ENCODE peak calls at places on chromosome 16, in ten cellular contexts. One of them, this sample, is unnamed.

GRCh38 chr16:85913688-85914422 is 14.9 kb downstream of the IRF8 start:
- DNase-seq in activated T-helper 9 cell treated with anti-CD3 and anti-CD28 coated beads, Interleukin-2, amount 50 U/mL, for 16 hours: no peak
- DNase-seq in activated T-cell treated with anti-CD3 and anti-CD28 coated beads for 1 hour: no peak
- DNase-seq in right lobe of liver: no peak
- DNase-seq in hepatocyte: no peak
- DNase-seq in NCI-H1694 treated with DMSO at 0.1 percent for 48 hours: no peak
- DNase-seq in NCI-H1048: no peak
- DNase-seq in mucosa of gallbladder: no peak
- DNase-seq in stimulated activated CD8-positive, alpha-beta memory T cell treated with anti-CD3 and anti-CD28 coated beads, Interleukin-7, amount 100 ng/mL, for 1 hour: no peak
- DNase-seq in EH: no peak
- DNase-seq in this sample: peak

GRCh38 chr16:11138026-11138768 is 117.8 kb downstream of the SOCS1 start:
- DNase-seq in activated T-helper 9 cell treated with anti-CD3 and anti-CD28 coated beads, Interleukin-2, amount 50 U/mL, for 16 hours: no peak
- DNase-seq in activated T-cell treated with anti-CD3 and anti-CD28 coated beads for 1 hour: no peak
- DNase-seq in right lobe of liver: no peak
- DNase-seq in hepatocyte: no peak
- DNase-seq in NCI-H1694 treated with DMSO at 0.1 percent for 48 hours: no peak
- DNase-seq in NCI-H1048: no peak
- DNase-seq in mucosa of gallbladder: no peak
- DNase-seq in stimulated activated CD8-positive, alpha-beta memory T cell treated with anti-CD3 and anti-CD28 coated beads, Interleukin-7, amount 100 ng/mL, for 1 hour: no peak
- DNase-seq in EH: no peak
- DNase-seq in this sample: no peak

GRCh38 chr16:35574011-35574410 is 2114.6 kb downstream of the TP53TG3F start:
- DNase-seq in activated T-helper 9 cell treated with anti-CD3 and anti-CD28 coated beads, Interleukin-2, amount 50 U/mL, for 16 hours: no peak
- DNase-seq in activated T-cell treated with anti-CD3 and anti-CD28 coated beads for 1 hour: no peak
- DNase-seq in right lobe of liver: no peak
- DNase-seq in hepatocyte: no peak
- DNase-seq in NCI-H1694 treated with DMSO at 0.1 percent for 48 hours: no peak
- DNase-seq in NCI-H1048: no peak
- DNase-seq in mucosa of gallbladder: no peak
- DNase-seq in stimulated activated CD8-positive, alpha-beta memory T cell treated with anti-CD3 and anti-CD28 coated beads, Interleukin-7, amount 100 ng/mL, for 1 hour: no peak
- DNase-seq in EH: no peak
- DNase-seq in this sample: no peak

GRCh38 chr16:10598157-10598556 is 17.8 kb upstream of the EMP2 start:
- DNase-seq in activated T-helper 9 cell treated with anti-CD3 and anti-CD28 coated beads, Interleukin-2, amount 50 U/mL, for 16 hours: no peak
- DNase-seq in activated T-cell treated with anti-CD3 and anti-CD28 coated beads for 1 hour: no peak
- DNase-seq in right lobe of liver: no peak
- DNase-seq in hepatocyte: no peak
- DNase-seq in NCI-H1694 treated with DMSO at 0.1 percent for 48 hours: no peak
- DNase-seq in NCI-H1048: no peak
- DNase-seq in mucosa of gallbladder: peak
- DNase-seq in stimulated activated CD8-positive, alpha-beta memory T cell treated with anti-CD3 and anti-CD28 coated beads, Interleukin-7, amount 100 ng/mL, for 1 hour: no peak
- DNase-seq in EH: no peak
- DNase-seq in this sample: no peak

GRCh38 chr16:24174977-24175376 is 81.2 kb upstream of the CACNG3 start:
- DNase-seq in activated T-helper 9 cell treated with anti-CD3 and anti-CD28 coated beads, Interleukin-2, amount 50 U/mL, for 16 hours: no peak
- DNase-seq in activated T-cell treated with anti-CD3 and anti-CD28 coated beads for 1 hour: no peak
- DNase-seq in right lobe of liver: no peak
- DNase-seq in hepatocyte: no peak
- DNase-seq in NCI-H1694 treated with DMSO at 0.1 percent for 48 hours: no peak
- DNase-seq in NCI-H1048: no peak
- DNase-seq in mucosa of gallbladder: no peak
- DNase-seq in stimulated activated CD8-positive, alpha-beta memory T cell treated with anti-CD3 and anti-CD28 coated beads, Interleukin-7, amount 100 ng/mL, for 1 hour: no peak
- DNase-seq in EH: no peak
- DNase-seq in this sample: no peak

GRCh38 chr16:49596119-49596518 is 222.5 kb downstream of the C16orf78 start:
- DNase-seq in activated T-helper 9 cell treated with anti-CD3 and anti-CD28 coated beads, Interleukin-2, amount 50 U/mL, for 16 hours: no peak
- DNase-seq in activated T-cell treated with anti-CD3 and anti-CD28 coated beads for 1 hour: no peak
- DNase-seq in right lobe of liver: peak
- DNase-seq in hepatocyte: peak
- DNase-seq in NCI-H1694 treated with DMSO at 0.1 percent for 48 hours: no peak
- DNase-seq in NCI-H1048: no peak
- DNase-seq in mucosa of gallbladder: no peak
- DNase-seq in stimulated activated CD8-positive, alpha-beta memory T cell treated with anti-CD3 and anti-CD28 coated beads, Interleukin-7, amount 100 ng/mL, for 1 hour: no peak
- DNase-seq in EH: no peak
- DNase-seq in this sample: no peak

GRCh38 chr16:87678618-87679017 is 76.3 kb downstream of the JPH3 start:
- DNase-seq in activated T-helper 9 cell treated with anti-CD3 and anti-CD28 coated beads, Interleukin-2, amount 50 U/mL, for 16 hours: no peak
- DNase-seq in activated T-cell treated with anti-CD3 and anti-CD28 coated beads for 1 hour: no peak
- DNase-seq in right lobe of liver: no peak
- DNase-seq in hepatocyte: no peak
- DNase-seq in NCI-H1694 treated with DMSO at 0.1 percent for 48 hours: no peak
- DNase-seq in NCI-H1048: no peak
- DNase-seq in mucosa of gallbladder: no peak
- DNase-seq in stimulated activated CD8-positive, alpha-beta memory T cell treated with anti-CD3 and anti-CD28 coated beads, Interleukin-7, amount 100 ng/mL, for 1 hour: no peak
- DNase-seq in EH: no peak
- DNase-seq in this sample: no peak

GRCh38 chr16:89890886-89891657 is 17.7 kb downstream of the TCF25 start:
- DNase-seq in activated T-helper 9 cell treated with anti-CD3 and anti-CD28 coated beads, Interleukin-2, amount 50 U/mL, for 16 hours: no peak
- DNase-seq in activated T-cell treated with anti-CD3 and anti-CD28 coated beads for 1 hour: no peak
- DNase-seq in right lobe of liver: no peak
- DNase-seq in hepatocyte: no peak
- DNase-seq in NCI-H1694 treated with DMSO at 0.1 percent for 48 hours: no peak
- DNase-seq in NCI-H1048: no peak
- DNase-seq in mucosa of gallbladder: no peak
- DNase-seq in stimulated activated CD8-positive, alpha-beta memory T cell treated with anti-CD3 and anti-CD28 coated beads, Interleukin-7, amount 100 ng/mL, for 1 hour: no peak
- DNase-seq in EH: no peak
- DNase-seq in this sample: peak

GRCh38 chr16:18800674-18801196 is 614 bp downstream of the ARL6IP1 start:
- DNase-seq in activated T-helper 9 cell treated with anti-CD3 and anti-CD28 coated beads, Interleukin-2, amount 50 U/mL, for 16 hours: no peak
- DNase-seq in activated T-cell treated with anti-CD3 and anti-CD28 coated beads for 1 hour: no peak
- DNase-seq in right lobe of liver: no peak
- DNase-seq in hepatocyte: peak
- DNase-seq in NCI-H1694 treated with DMSO at 0.1 percent for 48 hours: no peak
- DNase-seq in NCI-H1048: no peak
- DNase-seq in mucosa of gallbladder: no peak
- DNase-seq in stimulated activated CD8-positive, alpha-beta memory T cell treated with anti-CD3 and anti-CD28 coated beads, Interleukin-7, amount 100 ng/mL, for 1 hour: no peak
- DNase-seq in EH: peak
- DNase-seq in this sample: no peak

GRCh38 chr16:57380671-57381462 is 8.6 kb downstream of the CX3CL1 start:
- DNase-seq in activated T-helper 9 cell treated with anti-CD3 and anti-CD28 coated beads, Interleukin-2, amount 50 U/mL, for 16 hours: no peak
- DNase-seq in activated T-cell treated with anti-CD3 and anti-CD28 coated beads for 1 hour: no peak
- DNase-seq in right lobe of liver: peak
- DNase-seq in hepatocyte: no peak
- DNase-seq in NCI-H1694 treated with DMSO at 0.1 percent for 48 hours: no peak
- DNase-seq in NCI-H1048: no peak
- DNase-seq in mucosa of gallbladder: peak
- DNase-seq in stimulated activated CD8-positive, alpha-beta memory T cell treated with anti-CD3 and anti-CD28 coated beads, Interleukin-7, amount 100 ng/mL, for 1 hour: no peak
- DNase-seq in EH: peak
- DNase-seq in this sample: no peak

GRCh38 chr16:64459821-64460220 is 662.0 kb downstream of the CDH11 start:
- DNase-seq in activated T-helper 9 cell treated with anti-CD3 and anti-CD28 coated beads, Interleukin-2, amount 50 U/mL, for 16 hours: no peak
- DNase-seq in activated T-cell treated with anti-CD3 and anti-CD28 coated beads for 1 hour: no peak
- DNase-seq in right lobe of liver: no peak
- DNase-seq in hepatocyte: peak
- DNase-seq in NCI-H1694 treated with DMSO at 0.1 percent for 48 hours: no peak
- DNase-seq in NCI-H1048: no peak
- DNase-seq in mucosa of gallbladder: no peak
- DNase-seq in stimulated activated CD8-positive, alpha-beta memory T cell treated with anti-CD3 and anti-CD28 coated beads, Interleukin-7, amount 100 ng/mL, for 1 hour: no peak
- DNase-seq in EH: peak
- DNase-seq in this sample: no peak

GRCh38 chr16:2040031-2040430 is 7.6 kb downstream of the NTHL1 start:
- DNase-seq in activated T-helper 9 cell treated with anti-CD3 and anti-CD28 coated beads, Interleukin-2, amount 50 U/mL, for 16 hours: no peak
- DNase-seq in activated T-cell treated with anti-CD3 and anti-CD28 coated beads for 1 hour: no peak
- DNase-seq in right lobe of liver: peak
- DNase-seq in hepatocyte: no peak
- DNase-seq in NCI-H1694 treated with DMSO at 0.1 percent for 48 hours: no peak
- DNase-seq in NCI-H1048: no peak
- DNase-seq in mucosa of gallbladder: no peak
- DNase-seq in stimulated activated CD8-positive, alpha-beta memory T cell treated with anti-CD3 and anti-CD28 coated beads, Interleukin-7, amount 100 ng/mL, for 1 hour: no peak
- DNase-seq in EH: peak
- DNase-seq in this sample: no peak

GRCh38 chr16:84186685-84187437 is at the start of gene TAF1C:
- DNase-seq in activated T-helper 9 cell treated with anti-CD3 and anti-CD28 coated beads, Interleukin-2, amount 50 U/mL, for 16 hours: peak
- DNase-seq in activated T-cell treated with anti-CD3 and anti-CD28 coated beads for 1 hour: peak
- DNase-seq in right lobe of liver: peak
- DNase-seq in hepatocyte: peak
- DNase-seq in NCI-H1694 treated with DMSO at 0.1 percent for 48 hours: peak
- DNase-seq in NCI-H1048: peak
- DNase-seq in mucosa of gallbladder: peak
- DNase-seq in stimulated activated CD8-positive, alpha-beta memory T cell treated with anti-CD3 and anti-CD28 coated beads, Interleukin-7, amount 100 ng/mL, for 1 hour: peak
- DNase-seq in EH: peak
- DNase-seq in this sample: peak

GRCh38 chr16:74252329-74252728 is 44.3 kb upstream of the PSMD7 start:
- DNase-seq in activated T-helper 9 cell treated with anti-CD3 and anti-CD28 coated beads, Interleukin-2, amount 50 U/mL, for 16 hours: no peak
- DNase-seq in activated T-cell treated with anti-CD3 and anti-CD28 coated beads for 1 hour: no peak
- DNase-seq in right lobe of liver: no peak
- DNase-seq in hepatocyte: no peak
- DNase-seq in NCI-H1694 treated with DMSO at 0.1 percent for 48 hours: no peak
- DNase-seq in NCI-H1048: no peak
- DNase-seq in mucosa of gallbladder: no peak
- DNase-seq in stimulated activated CD8-positive, alpha-beta memory T cell treated with anti-CD3 and anti-CD28 coated beads, Interleukin-7, amount 100 ng/mL, for 1 hour: no peak
- DNase-seq in EH: no peak
- DNase-seq in this sample: no peak

GRCh38 chr16:85360323-85361277 is 248.3 kb upstream of the CIBAR2 start:
- DNase-seq in activated T-helper 9 cell treated with anti-CD3 and anti-CD28 coated beads, Interleukin-2, amount 50 U/mL, for 16 hours: no peak
- DNase-seq in activated T-cell treated with anti-CD3 and anti-CD28 coated beads for 1 hour: no peak
- DNase-seq in right lobe of liver: peak
- DNase-seq in hepatocyte: peak
- DNase-seq in NCI-H1694 treated with DMSO at 0.1 percent for 48 hours: peak
- DNase-seq in NCI-H1048: no peak
- DNase-seq in mucosa of gallbladder: peak
- DNase-seq in stimulated activated CD8-positive, alpha-beta memory T cell treated with anti-CD3 and anti-CD28 coated beads, Interleukin-7, amount 100 ng/mL, for 1 hour: no peak
- DNase-seq in EH: no peak
- DNase-seq in this sample: no peak

GRCh38 chr16:56916571-56917403 is 15.2 kb upstream of the HERPUD1 start:
- DNase-seq in activated T-helper 9 cell treated with anti-CD3 and anti-CD28 coated beads, Interleukin-2, amount 50 U/mL, for 16 hours: no peak
- DNase-seq in activated T-cell treated with anti-CD3 and anti-CD28 coated beads for 1 hour: no peak
- DNase-seq in right lobe of liver: no peak
- DNase-seq in hepatocyte: no peak
- DNase-seq in NCI-H1694 treated with DMSO at 0.1 percent for 48 hours: no peak
- DNase-seq in NCI-H1048: no peak
- DNase-seq in mucosa of gallbladder: no peak
- DNase-seq in stimulated activated CD8-positive, alpha-beta memory T cell treated with anti-CD3 and anti-CD28 coated beads, Interleukin-7, amount 100 ng/mL, for 1 hour: no peak
- DNase-seq in EH: no peak
- DNase-seq in this sample: peak

GRCh38 chr16:29256501-29256981 is 150.0 kb downstream of the NPIPB11 start:
- DNase-seq in activated T-helper 9 cell treated with anti-CD3 and anti-CD28 coated beads, Interleukin-2, amount 50 U/mL, for 16 hours: no peak
- DNase-seq in activated T-cell treated with anti-CD3 and anti-CD28 coated beads for 1 hour: no peak
- DNase-seq in right lobe of liver: no peak
- DNase-seq in hepatocyte: no peak
- DNase-seq in NCI-H1694 treated with DMSO at 0.1 percent for 48 hours: no peak
- DNase-seq in NCI-H1048: no peak
- DNase-seq in mucosa of gallbladder: no peak
- DNase-seq in stimulated activated CD8-positive, alpha-beta memory T cell treated with anti-CD3 and anti-CD28 coated beads, Interleukin-7, amount 100 ng/mL, for 1 hour: no peak
- DNase-seq in EH: no peak
- DNase-seq in this sample: no peak

GRCh38 chr16:68732068-68732680 is 4.9 kb upstream of the CDH1 start:
- DNase-seq in activated T-helper 9 cell treated with anti-CD3 and anti-CD28 coated beads, Interleukin-2, amount 50 U/mL, for 16 hours: no peak
- DNase-seq in activated T-cell treated with anti-CD3 and anti-CD28 coated beads for 1 hour: no peak
- DNase-seq in right lobe of liver: peak
- DNase-seq in hepatocyte: peak
- DNase-seq in NCI-H1694 treated with DMSO at 0.1 percent for 48 hours: no peak
- DNase-seq in NCI-H1048: no peak
- DNase-seq in mucosa of gallbladder: peak
- DNase-seq in stimulated activated CD8-positive, alpha-beta memory T cell treated with anti-CD3 and anti-CD28 coated beads, Interleukin-7, amount 100 ng/mL, for 1 hour: no peak
- DNase-seq in EH: peak
- DNase-seq in this sample: no peak

GRCh38 chr16:57564571-57565270 is 22.3 kb downstream of the ADGRG5 start:
- DNase-seq in activated T-helper 9 cell treated with anti-CD3 and anti-CD28 coated beads, Interleukin-2, amount 50 U/mL, for 16 hours: no peak
- DNase-seq in activated T-cell treated with anti-CD3 and anti-CD28 coated beads for 1 hour: no peak
- DNase-seq in right lobe of liver: no peak
- DNase-seq in hepatocyte: peak
- DNase-seq in NCI-H1694 treated with DMSO at 0.1 percent for 48 hours: no peak
- DNase-seq in NCI-H1048: no peak
- DNase-seq in mucosa of gallbladder: no peak
- DNase-seq in stimulated activated CD8-positive, alpha-beta memory T cell treated with anti-CD3 and anti-CD28 coated beads, Interleukin-7, amount 100 ng/mL, for 1 hour: no peak
- DNase-seq in EH: peak
- DNase-seq in this sample: no peak

GRCh38 chr16:3578610-3579551 is 1.7 kb upstream of the NLRC3 start:
- DNase-seq in activated T-helper 9 cell treated with anti-CD3 and anti-CD28 coated beads, Interleukin-2, amount 50 U/mL, for 16 hours: peak
- DNase-seq in activated T-cell treated with anti-CD3 and anti-CD28 coated beads for 1 hour: peak
- DNase-seq in right lobe of liver: peak
- DNase-seq in hepatocyte: no peak
- DNase-seq in NCI-H1694 treated with DMSO at 0.1 percent for 48 hours: no peak
- DNase-seq in NCI-H1048: no peak
- DNase-seq in mucosa of gallbladder: no peak
- DNase-seq in stimulated activated CD8-positive, alpha-beta memory T cell treated with anti-CD3 and anti-CD28 coated beads, Interleukin-7, amount 100 ng/mL, for 1 hour: no peak
- DNase-seq in EH: no peak
- DNase-seq in this sample: peak

GRCh38 chr16:5024632-5025031 is 9.1 kb downstream of the NAGPA start:
- DNase-seq in activated T-helper 9 cell treated with anti-CD3 and anti-CD28 coated beads, Interleukin-2, amount 50 U/mL, for 16 hours: no peak
- DNase-seq in activated T-cell treated with anti-CD3 and anti-CD28 coated beads for 1 hour: no peak
- DNase-seq in right lobe of liver: no peak
- DNase-seq in hepatocyte: no peak
- DNase-seq in NCI-H1694 treated with DMSO at 0.1 percent for 48 hours: peak
- DNase-seq in NCI-H1048: no peak
- DNase-seq in mucosa of gallbladder: peak
- DNase-seq in stimulated activated CD8-positive, alpha-beta memory T cell treated with anti-CD3 and anti-CD28 coated beads, Interleukin-7, amount 100 ng/mL, for 1 hour: no peak
- DNase-seq in EH: no peak
- DNase-seq in this sample: no peak

GRCh38 chr16:57606847-57607501 is 21.5 kb upstream of the ADGRG1 start:
- DNase-seq in activated T-helper 9 cell treated with anti-CD3 and anti-CD28 coated beads, Interleukin-2, amount 50 U/mL, for 16 hours: no peak
- DNase-seq in activated T-cell treated with anti-CD3 and anti-CD28 coated beads for 1 hour: no peak
- DNase-seq in right lobe of liver: peak
- DNase-seq in hepatocyte: peak
- DNase-seq in NCI-H1694 treated with DMSO at 0.1 percent for 48 hours: no peak
- DNase-seq in NCI-H1048: no peak
- DNase-seq in mucosa of gallbladder: peak
- DNase-seq in stimulated activated CD8-positive, alpha-beta memory T cell treated with anti-CD3 and anti-CD28 coated beads, Interleukin-7, amount 100 ng/mL, for 1 hour: no peak
- DNase-seq in EH: no peak
- DNase-seq in this sample: no peak

GRCh38 chr16:66367968-66368891 is 1.7 kb downstream of the CDH5 start:
- DNase-seq in activated T-helper 9 cell treated with anti-CD3 and anti-CD28 coated beads, Interleukin-2, amount 50 U/mL, for 16 hours: no peak
- DNase-seq in activated T-cell treated with anti-CD3 and anti-CD28 coated beads for 1 hour: no peak
- DNase-seq in right lobe of liver: no peak
- DNase-seq in hepatocyte: no peak
- DNase-seq in NCI-H1694 treated with DMSO at 0.1 percent for 48 hours: no peak
- DNase-seq in NCI-H1048: no peak
- DNase-seq in mucosa of gallbladder: no peak
- DNase-seq in stimulated activated CD8-positive, alpha-beta memory T cell treated with anti-CD3 and anti-CD28 coated beads, Interleukin-7, amount 100 ng/mL, for 1 hour: no peak
- DNase-seq in EH: no peak
- DNase-seq in this sample: no peak

GRCh38 chr16:50266337-50267091 is at the start of gene ADCY7:
- DNase-seq in activated T-helper 9 cell treated with anti-CD3 and anti-CD28 coated beads, Interleukin-2, amount 50 U/mL, for 16 hours: peak
- DNase-seq in activated T-cell treated with anti-CD3 and anti-CD28 coated beads for 1 hour: peak
- DNase-seq in right lobe of liver: peak
- DNase-seq in hepatocyte: peak
- DNase-seq in NCI-H1694 treated with DMSO at 0.1 percent for 48 hours: peak
- DNase-seq in NCI-H1048: no peak
- DNase-seq in mucosa of gallbladder: peak
- DNase-seq in stimulated activated CD8-positive, alpha-beta memory T cell treated with anti-CD3 and anti-CD28 coated beads, Interleukin-7, amount 100 ng/mL, for 1 hour: peak
- DNase-seq in EH: peak
- DNase-seq in this sample: peak

This sample was measured in natural killer cell treated with Interleukin-12 subunit alpha and Interleukin-12 subunit beta and Interleukin-15 and Interleukin-18, amount 100 ng/mL, for 72 hours.